ENCODE peak calls at places on chromosome 9, in ten cellular contexts. A is AG09319; H is neural crest cell; F is activated T-cell treated with anti-CD3 and anti-CD28 coated beads, Interleukin-2, amount 50 U/mL, for 72 hours; Q is stimulated activated CD8-positive, alpha-beta memory T cell treated with anti-CD3 and anti-CD28 coated beads, Interleukin-7, amount 100 ng/mL, for 1 hour; W is HS-27A; E is GM04504; C is amygdala; K is fibroblast of the conjunctiva; B is IMR-90. D is an unnamed sample.

GRCh38 chr9:132023409-132024180 is 56.1 kb downstream of the MED27 start:
- DNase-seq in A (no peak), Q (no peak), B (no peak), W (no peak), E (no peak), C (no peak), H (no peak), K (no peak), F (no peak), D (no peak)

GRCh38 chr9:23563497-23563896 is 262.5 kb downstream of the ELAVL2 start:
- DNase-seq in K (no peak), F (no peak), A (no peak), E (no peak), C (no peak), Q (no peak), H (no peak), W (no peak), B (no peak), D (peak)

GRCh38 chr9:137300607-137301085 is 1.4 kb downstream of the NRARP start:
- DNase-seq in C (no peak), Q (no peak), K (no peak), A (no peak), E (no peak), B (peak), F (no peak), H (no peak), W (no peak), D (no peak)

GRCh38 chr9:6247266-6247665 is 31.7 kb downstream of the IL33 start:
- DNase-seq in Q (no peak), E (no peak), C (no peak), A (no peak), W (no peak), H (no peak), K (no peak), F (no peak), B (no peak), D (peak)

GRCh38 chr9:135284386-135285134 is 195.0 kb upstream of the PPP1R26 start:
- DNase-seq in A (no peak), H (no peak), E (no peak), W (no peak), K (no peak), F (no peak), B (no peak), C (no peak), Q (no peak), D (no peak)

GRCh38 chr9:136378171-136379002 is 4.9 kb upstream of the CARD9 start:
- DNase-seq in E (no peak), B (no peak), F (no peak), K (no peak), W (no peak), A (no peak), C (no peak), Q (no peak), H (no peak), D (no peak)

GRCh38 chr9:114366334-114367128 is 21.3 kb downstream of the AKNA start:
- DNase-seq in F (peak), A (peak), Q (no peak), K (peak), E (peak), H (no peak), B (peak), W (peak), C (no peak), D (peak)

GRCh38 chr9:97853056-97853843 is at the start of gene FOXE1:
- DNase-seq in Q (no peak), F (no peak), W (no peak), H (no peak), E (no peak), C (no peak), K (no peak), B (no peak), A (no peak), D (no peak)

GRCh38 chr9:135074354-135075233 is 12.9 kb upstream of the OLFM1 start:
- DNase-seq in H (no peak), K (no peak), A (no peak), W (no peak), E (no peak), C (no peak), B (no peak), F (no peak), Q (no peak), D (no peak)

GRCh38 chr9:116499986-116500871 is 186.9 kb upstream of the TRIM32 start:
- DNase-seq in W (no peak), H (no peak), A (peak), Q (no peak), E (peak), K (peak), B (peak), F (no peak), C (no peak), D (peak)

GRCh38 chr9:128117613-128118471 is 9.7 kb downstream of the PTGES2 start:
- DNase-seq in K (peak), H (peak), E (peak), W (peak), F (peak), B (peak), C (peak), Q (peak), A (peak), D (peak)

GRCh38 chr9:3240651-3241268 is 285.0 kb downstream of the RFX3 start:
- DNase-seq in W (no peak), F (peak), K (peak), B (peak), A (peak), E (peak), H (peak), C (peak), Q (peak), D (peak)

GRCh38 chr9:126386088-126386487 is 59.5 kb downstream of the MVB12B start:
- DNase-seq in B (no peak), C (no peak), H (no peak), K (no peak), A (no peak), E (no peak), Q (no peak), F (no peak), W (no peak), D (no peak)

GRCh38 chr9:16304301-16304700 is 566.2 kb downstream of the BNC2 start:
- DNase-seq in A (no peak), Q (no peak), C (no peak), H (no peak), W (no peak), E (no peak), B (no peak), K (no peak), F (no peak), D (peak)

GRCh38 chr9:87613265-87614111 is 112.4 kb upstream of the CTSL start:
- DNase-seq in C (no peak), K (no peak), A (no peak), H (no peak), F (no peak), Q (no peak), B (no peak), E (no peak), W (no peak), D (no peak)

GRCh38 chr9:16207161-16207560 is 654.3 kb downstream of the CCDC171 start:
- DNase-seq in A (no peak), W (no peak), H (peak), Q (no peak), F (peak), K (no peak), C (no peak), B (peak), E (no peak), D (no peak)

D was measured in HT1080.